ENCODE peak calls at places on chromosomes 7 and 10, in ten cellular contexts. F is K562, O is body of pancreas, J is stomach, H is A549, E is HepG2, Z is NB4, B is breast epithelium, M is GM12878, T is thyroid gland. Y is an unnamed sample.

GRCh38 chr7:88146611-88147010 is 73.2 kb downstream of the SRI start:
- DNase-seq in F (no peak), O (no peak), J (no peak), H (no peak), E (no peak), Z (no peak), B (no peak), M (no peak), T (no peak), Y (no peak)

GRCh38 chr7:44309271-44310091 is 15.9 kb downstream of the CAMK2B start:
- DNase-seq in F (peak), O (peak), J (peak), H (no peak), E (peak), Z (peak), B (peak), M (no peak), T (peak), Y (peak)

GRCh38 chr7:112420236-112420945 is 29.9 kb upstream of the IFRD1 start:
- DNase-seq in F (no peak), O (no peak), J (no peak), H (no peak), E (peak), Z (no peak), B (no peak), M (no peak), T (no peak), Y (no peak)

GRCh38 chr7:77838929-77839491 is 40.4 kb downstream of the PHTF2 start:
- DNase-seq in F (no peak), O (no peak), J (no peak), H (no peak), E (no peak), Z (no peak), B (no peak), M (no peak), T (no peak), Y (no peak)

GRCh38 chr10:93827035-93827804 is 66.6 kb upstream of the SLC35G1 start:
- DNase-seq in F (no peak), O (no peak), J (no peak), H (no peak), E (no peak), Z (no peak), B (no peak), M (no peak), T (no peak), Y (no peak)

GRCh38 chr7:99791667-99792356 is 7.8 kb upstream of the CYP3A4 start:
- DNase-seq in F (no peak), O (no peak), J (no peak), H (no peak), E (no peak), Z (no peak), B (no peak), M (no peak), T (no peak), Y (peak)

GRCh38 chr10:98368644-98369043 is 46.3 kb downstream of the PYROXD2 start:
- DNase-seq in F (no peak), O (no peak), J (no peak), H (no peak), E (no peak), Z (no peak), B (no peak), M (no peak), T (no peak), Y (no peak)

GRCh38 chr10:116694253-116694926 is 48.0 kb downstream of the HSPA12A start:
- DNase-seq in F (no peak), O (no peak), J (no peak), H (no peak), E (peak), Z (no peak), B (no peak), M (no peak), T (peak), Y (no peak)

GRCh38 chr7:7862393-7862792 is 106.2 kb upstream of the GLCCI1 start:
- DNase-seq in F (no peak), O (no peak), J (no peak), H (no peak), E (no peak), Z (no peak), B (no peak), M (no peak), T (no peak), Y (no peak)

GRCh38 chr10:1650542-1651279 is 86.6 kb downstream of the ADARB2 start:
- DNase-seq in F (no peak), O (no peak), J (no peak), H (no peak), E (no peak), Z (no peak), B (peak), M (no peak), T (no peak), Y (no peak)

GRCh38 chr10:101373063-101373462 is 19.1 kb downstream of the BTRC start:
- DNase-seq in F (no peak), O (no peak), J (no peak), H (no peak), E (no peak), Z (no peak), B (no peak), M (no peak), T (no peak), Y (no peak)

GRCh38 chr10:110508806-110509544 is 11.3 kb downstream of the DUSP5 start:
- DNase-seq in F (no peak), O (no peak), J (no peak), H (no peak), E (no peak), Z (peak), B (no peak), M (no peak), T (no peak), Y (no peak)

GRCh38 chr10:29635711-29636144 is 957 bp upstream of the SVIL start:
- DNase-seq in F (no peak), O (no peak), J (no peak), H (peak), E (peak), Z (peak), B (no peak), M (peak), T (no peak), Y (no peak)
- TF ChIP-seq CTCF in F (no peak), O (no peak), J (no peak), H (no peak), E (peak), Z (no peak), B (no peak), M (no peak), T (no peak), Y (no peak)

DNA sequence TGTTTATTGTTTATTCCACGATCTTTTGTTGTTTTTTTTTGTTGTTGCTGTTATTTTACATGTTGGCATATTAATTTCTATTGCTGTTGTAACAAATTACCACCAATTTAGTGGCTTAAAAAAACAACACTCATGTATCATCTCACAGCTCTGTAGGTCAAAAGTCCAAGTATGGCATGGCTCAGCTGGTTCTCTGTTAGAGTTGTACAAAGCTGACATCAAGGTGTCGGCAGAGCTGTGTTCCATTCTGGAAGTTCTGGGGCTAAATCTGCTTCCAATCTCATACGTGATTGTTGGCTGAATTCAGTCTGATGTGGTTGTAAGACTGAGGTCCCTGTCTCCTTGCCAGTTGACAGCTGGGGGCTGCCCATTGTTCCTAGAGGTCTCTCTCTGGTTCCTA is 60.2 kb upstream of the FAM133B start:
- DNase-seq in F (no peak), O (no peak), J (no peak), H (no peak), E (no peak), Z (no peak), B (no peak), M (no peak), T (no peak), Y (no peak)
- TF ChIP-seq POLR2A in F (no peak), O (no peak), J (no peak), H (no peak), E (no peak), Z (no peak), B (no peak), M (no peak), T (no peak), Y (no peak)

GRCh38 chr10:48503293-48503911 is 101.5 kb downstream of the ARHGAP22 start:
- DNase-seq in F (no peak), O (no peak), J (peak), H (no peak), E (no peak), Z (no peak), B (no peak), M (no peak), T (peak), Y (peak)

GRCh38 chr10:48506147-48506917 is 98.5 kb downstream of the ARHGAP22 start:
- DNase-seq in F (peak), O (no peak), J (peak), H (peak), E (peak), Z (peak), B (no peak), M (no peak), T (peak), Y (no peak)

GRCh38 chr10:48504141-48504885 is 100.6 kb downstream of the ARHGAP22 start:
- DNase-seq in F (peak), O (no peak), J (peak), H (no peak), E (no peak), Z (no peak), B (no peak), M (no peak), T (peak), Y (no peak)

GRCh38 chr10:48507494-48507893 is 97.4 kb downstream of the ARHGAP22 start:
- DNase-seq in F (no peak), O (no peak), J (no peak), H (no peak), E (no peak), Z (no peak), B (no peak), M (no peak), T (no peak), Y (no peak)

GRCh38 chr10:48505394-48506112 is 99.3 kb downstream of the ARHGAP22 start:
- DNase-seq in F (peak), O (no peak), J (peak), H (no peak), E (no peak), Z (peak), B (no peak), M (no peak), T (no peak), Y (no peak)
- TF ChIP-seq CTCF in F (peak), O (no peak), J (no peak), H (no peak), E (peak), Z (no peak), B (no peak), M (no peak), T (no peak), Y (no peak)

DNA sequence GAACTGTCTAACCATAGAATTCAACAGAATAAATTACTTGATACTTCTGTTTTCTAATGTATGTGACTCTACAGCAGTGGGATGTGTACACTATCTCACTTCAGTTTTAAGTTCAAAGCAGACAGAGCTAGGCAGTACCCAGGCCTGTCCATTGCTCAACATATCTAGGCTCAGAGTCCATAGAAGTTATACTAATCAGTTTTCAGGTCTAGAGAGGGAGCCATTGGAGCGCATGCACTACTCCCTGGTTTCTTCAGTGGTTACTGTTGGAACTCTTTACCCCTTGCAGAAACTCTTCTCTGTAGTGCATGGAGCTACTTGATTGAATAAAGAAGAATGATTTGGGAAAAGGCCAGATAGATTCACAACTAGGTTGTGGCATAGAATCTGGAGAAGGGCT is 4.4 kb downstream of the CD36 start:
- DNase-seq in F (no peak), O (no peak), J (no peak), H (no peak), E (peak), Z (peak), B (no peak), M (no peak), T (no peak), Y (no peak)
- TF ChIP-seq POLR2A in F (no peak), O (no peak), J (no peak), H (no peak), E (no peak), Z (no peak), B (no peak), M (no peak), T (no peak), Y (no peak)

GRCh38 chr7:127239814-127240213 is 12.9 kb downstream of the GRM8 start:
- DNase-seq in F (peak), O (no peak), J (no peak), H (peak), E (no peak), Z (peak), B (no peak), M (no peak), T (no peak), Y (no peak)
- TF ChIP-seq CTCF in F (peak), O (no peak), J (no peak), H (no peak), E (peak), Z (peak), B (no peak), M (peak), T (no peak), Y (no peak)

Y was measured in right lobe of liver.